ENCODE peak calls at places on chromosomes 1 and 21, in eight cellular contexts. One of them, this sample, is unnamed.

GRCh38 chr1:223029985-223030769 is 112.9 kb downstream of the TLR5 start:
- DNase-seq in transverse colon: no peak
- DNase-seq in heart left ventricle: no peak
- DNase-seq in A673: no peak
- DNase-seq in breast epithelium: no peak
- DNase-seq in pancreas: no peak
- DNase-seq in CD4-positive, alpha-beta memory T cell: no peak
- DNase-seq in heart right ventricle: no peak
- DNase-seq in this sample: no peak

GRCh38 chr1:43482240-43482639 is 28.5 kb upstream of the HYI start:
- DNase-seq in breast epithelium: no peak
- DNase-seq in CD4-positive, alpha-beta memory T cell: no peak
- DNase-seq in heart right ventricle: no peak
- DNase-seq in transverse colon: no peak
- DNase-seq in pancreas: no peak
- DNase-seq in heart left ventricle: no peak
- DNase-seq in A673: no peak
- DNase-seq in this sample: no peak

GRCh38 chr1:153353226-153353947 is 4.3 kb upstream of the S100A9 start:
- DNase-seq in breast epithelium: peak; percentile 12
- DNase-seq in heart left ventricle: no peak
- DNase-seq in CD4-positive, alpha-beta memory T cell: no peak
- DNase-seq in A673: no peak
- DNase-seq in heart right ventricle: no peak
- DNase-seq in pancreas: no peak
- DNase-seq in transverse colon: no peak
- DNase-seq in this sample: no peak

GRCh38 chr1:66981679-66982078 is 56.9 kb downstream of the MIER1 start:
- DNase-seq in heart left ventricle: peak; percentile 34
- DNase-seq in pancreas: no peak
- DNase-seq in A673: peak; percentile 36
- DNase-seq in heart right ventricle: peak; percentile 48
- DNase-seq in transverse colon: peak; percentile 28
- DNase-seq in CD4-positive, alpha-beta memory T cell: peak; percentile 55
- DNase-seq in breast epithelium: no peak
- DNase-seq in this sample: no peak

GRCh38 chr1:208374391-208374941 is 130.3 kb upstream of the PLXNA2 start:
- DNase-seq in transverse colon: no peak
- DNase-seq in breast epithelium: no peak
- DNase-seq in A673: peak; percentile 4
- DNase-seq in pancreas: no peak
- DNase-seq in CD4-positive, alpha-beta memory T cell: no peak
- DNase-seq in heart left ventricle: no peak
- DNase-seq in heart right ventricle: no peak
- DNase-seq in this sample: no peak

GRCh38 chr1:111967067-111967690 is 22.3 kb downstream of the KCND3 start:
- DNase-seq in CD4-positive, alpha-beta memory T cell: no peak
- DNase-seq in A673: no peak
- DNase-seq in breast epithelium: no peak
- DNase-seq in transverse colon: no peak
- DNase-seq in pancreas: no peak
- DNase-seq in heart right ventricle: no peak
- DNase-seq in heart left ventricle: no peak
- DNase-seq in this sample: no peak

GRCh38 chr1:46084553-46085448 is 47.6 kb downstream of the PIK3R3 start:
- DNase-seq in A673: no peak
- DNase-seq in heart left ventricle: no peak
- DNase-seq in transverse colon: no peak
- DNase-seq in pancreas: no peak
- DNase-seq in breast epithelium: no peak
- DNase-seq in CD4-positive, alpha-beta memory T cell: no peak
- DNase-seq in heart right ventricle: no peak
- DNase-seq in this sample: no peak

GRCh38 chr1:244161111-244161510 is 110.0 kb downstream of the ZBTB18 start:
- DNase-seq in transverse colon: no peak
- DNase-seq in A673: no peak
- DNase-seq in breast epithelium: no peak
- DNase-seq in heart right ventricle: no peak
- DNase-seq in heart left ventricle: no peak
- DNase-seq in CD4-positive, alpha-beta memory T cell: no peak
- DNase-seq in pancreas: no peak
- DNase-seq in this sample: no peak

GRCh38 chr1:18970762-18971161 is 14.3 kb upstream of the IFFO2 start:
- DNase-seq in transverse colon: no peak
- DNase-seq in pancreas: no peak
- DNase-seq in heart right ventricle: no peak
- DNase-seq in CD4-positive, alpha-beta memory T cell: no peak
- DNase-seq in A673: no peak
- DNase-seq in breast epithelium: no peak
- DNase-seq in heart left ventricle: no peak
- DNase-seq in this sample: no peak

GRCh38 chr1:183543619-183544204 is 46.5 kb downstream of the NCF2 start:
- DNase-seq in CD4-positive, alpha-beta memory T cell: peak; percentile 36
- DNase-seq in heart left ventricle: no peak
- DNase-seq in A673: peak; percentile 75
- DNase-seq in heart right ventricle: peak; percentile 20
- DNase-seq in breast epithelium: no peak
- DNase-seq in transverse colon: no peak
- DNase-seq in pancreas: no peak
- DNase-seq in this sample: no peak

GRCh38 chr1:113579256-113580018 is 179.8 kb downstream of the PHTF1 start:
- DNase-seq in heart left ventricle: no peak
- DNase-seq in transverse colon: no peak
- DNase-seq in breast epithelium: no peak
- DNase-seq in pancreas: no peak
- DNase-seq in heart right ventricle: no peak
- DNase-seq in A673: no peak
- DNase-seq in CD4-positive, alpha-beta memory T cell: no peak
- DNase-seq in this sample: no peak

GRCh38 chr1:215749423-215749822 is 182.3 kb downstream of the KCTD3 start:
- DNase-seq in heart right ventricle: no peak
- DNase-seq in breast epithelium: no peak
- DNase-seq in transverse colon: no peak
- DNase-seq in CD4-positive, alpha-beta memory T cell: no peak
- DNase-seq in pancreas: no peak
- DNase-seq in heart left ventricle: no peak
- DNase-seq in A673: no peak
- DNase-seq in this sample: no peak

GRCh38 chr1:9615316-9616063 is 26.8 kb downstream of the TMEM201 start:
- DNase-seq in pancreas: no peak
- DNase-seq in A673: peak; percentile 48
- DNase-seq in transverse colon: peak; percentile 37
- DNase-seq in heart left ventricle: no peak
- DNase-seq in heart right ventricle: no peak
- DNase-seq in breast epithelium: no peak
- DNase-seq in CD4-positive, alpha-beta memory T cell: peak; percentile 50
- DNase-seq in this sample: no peak

GRCh38 chr21:21324297-21324696 is 326.1 kb downstream of the NCAM2 start:
- DNase-seq in pancreas: no peak
- DNase-seq in heart right ventricle: no peak
- DNase-seq in transverse colon: no peak
- DNase-seq in breast epithelium: no peak
- DNase-seq in heart left ventricle: no peak
- DNase-seq in CD4-positive, alpha-beta memory T cell: no peak
- DNase-seq in A673: no peak
- DNase-seq in this sample: no peak

GRCh38 chr21:33700491-33700890 is 58.2 kb downstream of the ITSN1 start:
- DNase-seq in breast epithelium: no peak
- DNase-seq in pancreas: no peak
- DNase-seq in heart left ventricle: no peak
- DNase-seq in transverse colon: no peak
- DNase-seq in A673: no peak
- DNase-seq in CD4-positive, alpha-beta memory T cell: no peak
- DNase-seq in heart right ventricle: no peak
- DNase-seq in this sample: no peak

GRCh38 chr1:52633291-52633754 is 355 bp downstream of the SHISAL2A start:
- DNase-seq in A673: no peak
- DNase-seq in heart right ventricle: no peak
- DNase-seq in pancreas: no peak
- DNase-seq in heart left ventricle: no peak
- DNase-seq in CD4-positive, alpha-beta memory T cell: peak; percentile 37
- DNase-seq in transverse colon: no peak
- DNase-seq in breast epithelium: no peak
- DNase-seq in this sample: peak; percentile 18

DNA sequence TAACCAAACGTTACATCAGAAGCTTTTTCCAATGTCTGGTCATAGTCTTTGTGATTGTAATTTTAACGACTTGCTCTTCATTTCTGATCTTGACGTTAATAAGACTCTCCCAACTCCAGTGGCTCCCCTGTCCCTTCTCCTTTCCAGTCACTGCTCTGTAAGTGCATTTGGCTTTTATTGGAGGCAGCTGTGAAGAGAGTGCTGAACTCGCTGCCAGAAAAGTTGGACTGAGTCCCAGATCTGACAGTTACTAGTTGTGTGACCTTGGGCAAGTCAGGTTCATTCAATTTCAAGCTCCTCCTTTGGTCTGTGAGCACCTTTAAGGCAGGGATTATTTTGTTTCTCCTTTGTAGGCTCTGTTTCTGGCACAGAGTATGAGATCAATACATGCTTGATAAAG is 109.6 kb upstream of the TSPAN2 start:
- DNase-seq in breast epithelium: no peak
- DNase-seq in heart left ventricle: peak; percentile 65
- DNase-seq in pancreas: peak; percentile 53
- DNase-seq in transverse colon: no peak
- DNase-seq in CD4-positive, alpha-beta memory T cell: no peak
- DNase-seq in A673: peak; percentile 56
- DNase-seq in heart right ventricle: peak; percentile 63
- DNase-seq in this sample: no peak
- H3K4me1 ChIP-seq in breast epithelium: no peaks in the 10 kb centered on the region
- H3K4me1 ChIP-seq in heart left ventricle: peaks cover 9% of the 10 kb centered on the region
- H3K4me1 ChIP-seq in pancreas: no peaks in the 10 kb centered on the region
- H3K4me1 ChIP-seq in transverse colon: no peaks in the 10 kb centered on the region
- H3K4me1 ChIP-seq in CD4-positive, alpha-beta memory T cell: no peaks in the 10 kb centered on the region
- H3K4me1 ChIP-seq in A673: no peaks in the 10 kb centered on the region
- H3K4me1 ChIP-seq in heart right ventricle: peaks cover 6% of the 10 kb centered on the region
- H3K4me1 ChIP-seq in this sample: no peaks in the 10 kb centered on the region

GRCh38 chr21:32329331-32329730 is 30.7 kb downstream of the MRAP start:
- DNase-seq in heart right ventricle: no peak
- DNase-seq in breast epithelium: no peak
- DNase-seq in pancreas: no peak
- DNase-seq in CD4-positive, alpha-beta memory T cell: no peak
- DNase-seq in A673: no peak
- DNase-seq in heart left ventricle: no peak
- DNase-seq in transverse colon: no peak
- DNase-seq in this sample: no peak

GRCh38 chr21:32331444-32332305 is 33.0 kb downstream of the MRAP start:
- DNase-seq in pancreas: no peak
- DNase-seq in A673: no peak
- DNase-seq in heart left ventricle: no peak
- DNase-seq in transverse colon: no peak
- DNase-seq in CD4-positive, alpha-beta memory T cell: no peak
- DNase-seq in breast epithelium: no peak
- DNase-seq in heart right ventricle: no peak
- DNase-seq in this sample: no peak

GRCh38 chr21:32328595-32328994 is 29.9 kb downstream of the MRAP start:
- DNase-seq in heart right ventricle: no peak
- DNase-seq in heart left ventricle: no peak
- DNase-seq in CD4-positive, alpha-beta memory T cell: no peak
- DNase-seq in transverse colon: no peak
- DNase-seq in pancreas: no peak
- DNase-seq in breast epithelium: no peak
- DNase-seq in A673: peak; percentile 21
- DNase-seq in this sample: no peak

GRCh38 chr21:32330784-32331311 is 32.2 kb downstream of the MRAP start:
- DNase-seq in CD4-positive, alpha-beta memory T cell: no peak
- DNase-seq in breast epithelium: no peak
- DNase-seq in transverse colon: no peak
- DNase-seq in A673: no peak
- DNase-seq in heart right ventricle: no peak
- DNase-seq in pancreas: no peak
- DNase-seq in heart left ventricle: no peak
- DNase-seq in this sample: no peak

GRCh38 chr21:32329776-32330175 is 31.1 kb downstream of the MRAP start:
- DNase-seq in CD4-positive, alpha-beta memory T cell: no peak
- DNase-seq in transverse colon: no peak
- DNase-seq in heart right ventricle: no peak
- DNase-seq in breast epithelium: no peak
- DNase-seq in A673: no peak
- DNase-seq in pancreas: no peak
- DNase-seq in heart left ventricle: no peak
- DNase-seq in this sample: no peak
- H3K27ac ChIP-seq in CD4-positive, alpha-beta memory T cell: no peak overlapping the region
- H3K27ac ChIP-seq in transverse colon: peak overlapping the region; percentile 74
- H3K27ac ChIP-seq in heart right ventricle: peak overlapping the region; percentile 87
- H3K27ac ChIP-seq in breast epithelium: no peak overlapping the region
- H3K27ac ChIP-seq in A673: no peak overlapping the region
- H3K27ac ChIP-seq in pancreas: no peak overlapping the region
- H3K27ac ChIP-seq in heart left ventricle: peak overlapping the region; percentile 76
- H3K27ac ChIP-seq in this sample: no peak overlapping the region

DNA sequence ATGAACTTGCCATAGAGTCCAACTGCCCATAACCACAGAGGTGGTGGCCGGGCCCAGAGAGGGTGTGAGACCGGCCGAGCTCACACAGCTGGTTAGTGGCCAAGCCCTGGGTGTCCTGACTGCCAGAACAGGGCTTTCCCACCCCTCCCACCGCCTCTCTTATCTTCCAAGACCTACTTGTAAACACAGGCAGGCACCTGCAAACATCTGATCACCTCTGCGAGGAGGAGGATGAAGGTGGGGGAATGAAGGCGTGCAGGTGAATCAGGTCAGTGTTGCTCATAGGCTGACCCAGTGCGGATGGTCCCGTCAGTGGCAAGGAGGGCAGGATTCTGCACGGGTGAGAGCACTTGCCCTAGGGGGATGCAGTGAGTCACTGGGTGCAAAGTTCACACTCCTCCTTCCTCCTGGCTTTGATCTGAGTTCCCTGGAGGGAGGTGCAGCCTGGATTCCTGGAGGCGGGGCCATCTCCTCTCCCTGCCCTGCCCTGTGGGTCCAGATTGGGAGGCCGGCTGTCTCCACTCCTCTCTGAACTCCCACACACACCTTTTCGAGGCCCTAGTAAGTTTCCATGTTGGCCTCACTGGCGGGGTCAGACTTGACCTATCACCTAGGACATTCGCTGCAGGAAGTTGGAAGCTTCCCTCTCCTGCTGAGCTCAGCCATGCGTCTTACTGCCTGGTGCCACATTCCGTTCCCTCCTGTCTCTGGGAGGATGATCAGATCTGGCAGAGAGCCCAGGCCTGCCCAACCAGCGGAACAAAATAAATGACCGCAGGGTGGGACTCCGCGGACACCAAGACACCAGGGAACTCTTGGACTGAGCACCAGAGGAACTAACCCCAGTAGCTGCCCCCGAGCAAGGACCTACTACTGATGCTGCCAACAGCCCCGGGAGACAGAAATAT is 7.3 kb downstream of the UQCRHL start:
- DNase-seq in breast epithelium: peak; percentile 70
- DNase-seq in transverse colon: peak; percentile 92
- DNase-seq in pancreas: peak; percentile 80
- DNase-seq in CD4-positive, alpha-beta memory T cell: no peak
- DNase-seq in A673: no peak
- DNase-seq in heart right ventricle: peak; percentile 10
- DNase-seq in heart left ventricle: no peak
- DNase-seq in this sample: no peak
- H3K4me3 ChIP-seq in breast epithelium: no peak overlapping the region
- H3K4me3 ChIP-seq in transverse colon: no peak overlapping the region
- H3K4me3 ChIP-seq in pancreas: no peak overlapping the region
- H3K4me3 ChIP-seq in CD4-positive, alpha-beta memory T cell: no peak overlapping the region
- H3K4me3 ChIP-seq in A673: no peak overlapping the region
- H3K4me3 ChIP-seq in heart right ventricle: no peak overlapping the region
- H3K4me3 ChIP-seq in heart left ventricle: no peak overlapping the region
- H3K4me3 ChIP-seq in this sample: no peak overlapping the region

GRCh38 chr1:74465193-74465681 is 47.2 kb downstream of the LRRC53 start:
- DNase-seq in transverse colon: no peak
- DNase-seq in heart left ventricle: peak; percentile 21
- DNase-seq in CD4-positive, alpha-beta memory T cell: no peak
- DNase-seq in heart right ventricle: no peak
- DNase-seq in A673: no peak
- DNase-seq in breast epithelium: no peak
- DNase-seq in pancreas: no peak
- DNase-seq in this sample: no peak
- H3K4me1 ChIP-seq in transverse colon: no peaks in the 10 kb centered on the region
- H3K4me1 ChIP-seq in heart left ventricle: peaks cover 9% of the 10 kb centered on the region
- H3K4me1 ChIP-seq in CD4-positive, alpha-beta memory T cell: no peaks in the 10 kb centered on the region
- H3K4me1 ChIP-seq in heart right ventricle: peaks cover 24% of the 10 kb centered on the region
- H3K4me1 ChIP-seq in A673: no peaks in the 10 kb centered on the region
- H3K4me1 ChIP-seq in breast epithelium: no peaks in the 10 kb centered on the region
- H3K4me1 ChIP-seq in pancreas: no peaks in the 10 kb centered on the region
- H3K4me1 ChIP-seq in this sample: no peaks in the 10 kb centered on the region

This sample was measured in effector memory CD4-positive, alpha-beta T cell.